ENCODE peak calls at places on chromosome 20, in seven cellular contexts. D is BE2C, I is IMR-90, R is cardiac muscle cell, H is brain microvascular endothelial cell, C is Panc1, X is fibroblast of villous mesenchyme. B is an unnamed sample.

GRCh38 chr20:20477444-20478041 is 109.6 kb downstream of the INSM1 start:
- DNase-seq in D (no peak), I (no peak), R (no peak), H (no peak), C (no peak), X (no peak), B (no peak)

GRCh38 chr20:36744764-36745191 is 1.1 kb downstream of the NDRG3 start:
- DNase-seq in D (peak), I (peak), R (peak), H (peak), C (no peak), X (no peak), B (peak)

GRCh38 chr20:16803965-16804792 is 56.0 kb downstream of the OTOR start:
- DNase-seq in D (peak), I (peak), R (peak), H (peak), C (no peak), X (peak), B (peak)

GRCh38 chr20:47810116-47810672 is 24.9 kb upstream of the SULF2 start:
- DNase-seq in D (no peak), I (no peak), R (peak), H (no peak), C (no peak), X (no peak), B (no peak)

GRCh38 chr20:31707994-31708744 is 14.5 kb downstream of the BCL2L1 start:
- DNase-seq in D (no peak), I (no peak), R (no peak), H (no peak), C (no peak), X (no peak), B (no peak)

GRCh38 chr20:54324041-54324440 is 116.2 kb downstream of the PFDN4 start:
- DNase-seq in D (no peak), I (no peak), R (no peak), H (no peak), C (no peak), X (no peak), B (no peak)

GRCh38 chr20:14446446-14446845 is 109.0 kb upstream of the FLRT3 start:
- DNase-seq in D (no peak), I (peak), R (no peak), H (no peak), C (no peak), X (no peak), B (no peak)

GRCh38 chr20:43736588-43737091 is 9.8 kb upstream of the GTSF1L start:
- DNase-seq in D (no peak), I (peak), R (no peak), H (no peak), C (no peak), X (no peak), B (no peak)

GRCh38 chr20:44166477-44166876 is 20.5 kb downstream of the JPH2 start:
- DNase-seq in D (no peak), I (peak), R (peak), H (no peak), C (no peak), X (peak), B (peak)

GRCh38 chr20:12970372-12970821 is 38.4 kb upstream of the SPTLC3 start:
- DNase-seq in D (no peak), I (peak), R (peak), H (peak), C (peak), X (peak), B (peak)

GRCh38 chr20:7772376-7772775 is 167.9 kb downstream of the HAO1 start:
- DNase-seq in D (no peak), I (peak), R (no peak), H (peak), C (no peak), X (peak), B (peak)

GRCh38 chr20:12252793-12253192 is 335.1 kb downstream of the BTBD3 start:
- DNase-seq in D (no peak), I (peak), R (no peak), H (peak), C (no peak), X (peak), B (no peak)

GRCh38 chr20:31705598-31706597 is 16.8 kb downstream of the BCL2L1 start:
- DNase-seq in D (no peak), I (no peak), R (no peak), H (no peak), C (no peak), X (no peak), B (no peak)

GRCh38 chr20:51945177-51945576 is 142.9 kb upstream of the SALL4 start:
- DNase-seq in D (no peak), I (no peak), R (no peak), H (no peak), C (no peak), X (no peak), B (no peak)

GRCh38 chr20:3749087-3749688 is 16.7 kb downstream of the HSPA12B start:
- DNase-seq in D (no peak), I (no peak), R (no peak), H (no peak), C (no peak), X (no peak), B (no peak)

GRCh38 chr20:41268402-41268801 is 49.1 kb downstream of the ZHX3 start:
- DNase-seq in D (no peak), I (no peak), R (no peak), H (no peak), C (no peak), X (no peak), B (no peak)

GRCh38 chr20:53130819-53131218 is 158.7 kb downstream of the TSHZ2 start:
- DNase-seq in D (no peak), I (no peak), R (no peak), H (no peak), C (no peak), X (no peak), B (no peak)

GRCh38 chr20:25294459-25295385 is 46.8 kb downstream of the PYGB start:
- DNase-seq in D (peak), I (peak), R (peak), H (peak), C (no peak), X (peak), B (peak)

GRCh38 chr20:25339608-25340007 is 51.0 kb downstream of the ABHD12 start:
- DNase-seq in D (no peak), I (no peak), R (no peak), H (no peak), C (no peak), X (no peak), B (no peak)

GRCh38 chr20:61056627-61057312 is 195.3 kb upstream of the CDH4 start:
- DNase-seq in D (no peak), I (no peak), R (no peak), H (no peak), C (no peak), X (no peak), B (no peak)

GRCh38 chr20:32004963-32005362 is 5.3 kb upstream of the CCM2L start:
- DNase-seq in D (no peak), I (peak), R (no peak), H (no peak), C (no peak), X (peak), B (peak)

GRCh38 chr20:44030394-44030793 is 115.7 kb downstream of the TOX2 start:
- DNase-seq in D (no peak), I (no peak), R (no peak), H (no peak), C (no peak), X (no peak), B (no peak)

GRCh38 chr20:44354979-44355502 is 458 bp upstream of the HNF4A start:
- DNase-seq in D (no peak), I (no peak), R (no peak), H (no peak), C (no peak), X (no peak), B (no peak)

GRCh38 chr20:23419995-23420901 is 1.0 kb downstream of the NAPB start:
- DNase-seq in D (peak), I (peak), R (peak), H (peak), C (no peak), X (peak), B (peak)

GRCh38 chr20:5002077-5002413 is 735 bp upstream of the SLC23A2 start:
- DNase-seq in D (peak), I (no peak), R (peak), H (no peak), C (no peak), X (no peak), B (no peak)

GRCh38 chr20:4998160-4998651 is 3.1 kb downstream of the SLC23A2 start:
- DNase-seq in D (no peak), I (no peak), R (no peak), H (no peak), C (no peak), X (no peak), B (no peak)

GRCh38 chr20:5000263-5001173 is 792 bp downstream of the SLC23A2 start:
- DNase-seq in D (peak), I (peak), R (peak), H (no peak), C (no peak), X (peak), B (no peak)

GRCh38 chr20:5001174-5002076 is at the start of gene SLC23A2:
- DNase-seq in D (peak), I (no peak), R (peak), H (no peak), C (no peak), X (no peak), B (no peak)

DNA sequence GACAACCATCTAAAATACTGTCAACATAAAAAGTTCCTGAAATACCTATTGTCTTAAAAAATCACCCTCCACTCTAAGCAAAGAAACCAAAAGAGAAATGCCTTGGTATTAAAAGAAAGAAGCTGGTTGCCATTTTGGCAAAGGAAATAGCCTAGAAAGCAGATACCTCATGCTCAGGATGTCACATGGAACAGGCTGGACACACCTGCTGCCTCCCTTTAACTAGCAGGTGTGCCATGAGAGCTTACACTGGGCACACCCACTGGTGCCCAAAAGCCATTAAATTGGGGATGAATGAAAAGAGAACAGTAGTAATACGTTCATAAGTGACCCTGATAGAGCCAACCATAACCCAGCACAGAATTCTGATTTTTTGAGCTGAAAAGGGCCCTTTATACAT is 1.5 kb downstream of the SLC23A2 start:
- DNase-seq in D (no peak), I (no peak), R (no peak), H (no peak), C (no peak), X (no peak), B (no peak)
- H3K4me3 ChIP-seq in D (peak), I (peak), R (no peak), H (peak), C (peak), X (peak), B (peak)

DNA sequence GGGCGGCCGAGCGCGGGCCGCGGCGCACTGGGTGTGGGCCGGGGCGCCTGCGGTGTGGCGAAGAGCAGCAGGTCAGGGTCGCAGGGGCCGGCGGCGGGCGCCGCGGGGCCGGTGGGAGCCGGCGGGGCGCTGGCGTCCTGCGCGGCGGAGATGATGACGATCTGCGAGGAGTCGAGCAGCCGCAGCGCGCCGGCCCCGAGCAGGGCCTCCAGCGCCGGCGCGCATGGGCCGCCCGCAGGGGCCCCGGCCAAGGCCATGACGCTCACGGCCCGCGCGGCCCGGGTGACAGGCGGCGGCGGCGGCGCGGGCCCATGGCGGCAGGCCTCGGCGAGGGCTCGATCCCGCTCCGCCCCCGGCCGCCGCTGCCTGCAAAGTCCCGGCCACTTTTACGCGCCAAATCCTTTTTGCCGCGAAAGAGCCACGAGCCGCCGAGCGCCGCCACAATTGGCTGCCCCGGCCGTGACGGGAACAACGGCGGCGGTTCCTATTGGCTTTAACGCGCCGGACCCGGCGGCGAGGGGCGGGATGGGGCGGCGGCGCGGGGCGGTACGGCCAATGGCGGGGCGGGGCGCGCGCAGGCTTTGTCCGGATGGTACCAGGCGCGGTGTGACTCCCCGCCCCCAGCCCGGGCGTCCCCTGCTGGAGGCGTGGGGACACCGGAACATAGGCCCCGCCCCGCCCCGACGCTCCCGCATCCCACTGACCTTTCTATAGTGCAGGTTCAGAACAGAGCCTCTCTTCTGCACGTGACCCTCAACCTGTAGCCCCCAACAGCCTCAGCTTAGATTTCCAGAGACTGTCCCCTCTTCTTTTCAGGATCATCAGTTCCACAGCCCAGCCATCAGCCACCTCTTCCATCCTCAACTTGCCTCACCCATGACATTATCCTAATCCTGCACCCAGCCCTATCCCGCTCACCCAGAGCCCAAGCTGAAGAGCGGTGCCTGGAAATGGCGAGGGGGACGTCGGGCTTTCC is at the start of gene E2F1:
- DNase-seq in D (peak), I (peak), R (peak), H (peak), C (peak), X (peak), B (peak)
- TF ChIP-seq CTCF in D (peak), I (peak), R (peak), H (peak), C (no peak), X (peak), B (no peak)

GRCh38 chr20:46030290-46031013 is 1.4 kb downstream of the SLC12A5 start:
- DNase-seq in D (no peak), I (no peak), R (no peak), H (no peak), C (no peak), X (no peak), B (no peak)
- H3K4me3 ChIP-seq in D (peak), I (no peak), R (no peak), H (no peak), C (no peak), X (no peak), B (no peak)

DNA sequence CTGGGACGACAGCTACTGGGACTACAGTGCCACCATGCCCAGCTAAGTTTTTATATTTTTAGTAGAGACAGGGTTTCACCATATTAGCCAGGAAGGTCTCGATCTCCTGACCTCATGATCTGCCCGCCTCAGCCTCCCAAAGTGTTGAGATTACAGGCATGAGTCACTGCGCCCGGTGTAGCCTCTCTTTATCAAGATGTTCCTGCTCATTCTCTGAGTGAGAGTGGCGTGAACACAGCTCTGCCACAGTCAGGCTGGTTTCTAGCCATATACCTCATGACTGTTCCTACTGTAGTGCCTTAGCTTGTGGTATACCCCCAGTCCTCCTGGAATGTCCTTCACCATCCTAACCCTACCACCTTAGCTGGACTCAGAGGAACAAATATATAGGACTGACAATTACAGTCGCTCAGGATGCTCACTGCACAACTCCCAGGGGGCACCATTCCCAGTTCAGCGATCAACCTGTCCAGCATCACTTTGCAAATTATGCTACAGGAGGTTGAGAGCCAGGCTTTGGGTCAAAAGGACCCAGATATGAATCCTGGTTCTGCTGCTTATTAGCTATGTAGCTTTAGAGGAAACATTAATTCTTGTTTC is 86.3 kb downstream of the CHMP4B start:
- DNase-seq in D (peak), I (no peak), R (no peak), H (no peak), C (no peak), X (peak), B (no peak)
- TF ChIP-seq CTCF in D (peak), I (no peak), R (no peak), H (no peak), C (no peak), X (peak), B (peak)

DNA sequence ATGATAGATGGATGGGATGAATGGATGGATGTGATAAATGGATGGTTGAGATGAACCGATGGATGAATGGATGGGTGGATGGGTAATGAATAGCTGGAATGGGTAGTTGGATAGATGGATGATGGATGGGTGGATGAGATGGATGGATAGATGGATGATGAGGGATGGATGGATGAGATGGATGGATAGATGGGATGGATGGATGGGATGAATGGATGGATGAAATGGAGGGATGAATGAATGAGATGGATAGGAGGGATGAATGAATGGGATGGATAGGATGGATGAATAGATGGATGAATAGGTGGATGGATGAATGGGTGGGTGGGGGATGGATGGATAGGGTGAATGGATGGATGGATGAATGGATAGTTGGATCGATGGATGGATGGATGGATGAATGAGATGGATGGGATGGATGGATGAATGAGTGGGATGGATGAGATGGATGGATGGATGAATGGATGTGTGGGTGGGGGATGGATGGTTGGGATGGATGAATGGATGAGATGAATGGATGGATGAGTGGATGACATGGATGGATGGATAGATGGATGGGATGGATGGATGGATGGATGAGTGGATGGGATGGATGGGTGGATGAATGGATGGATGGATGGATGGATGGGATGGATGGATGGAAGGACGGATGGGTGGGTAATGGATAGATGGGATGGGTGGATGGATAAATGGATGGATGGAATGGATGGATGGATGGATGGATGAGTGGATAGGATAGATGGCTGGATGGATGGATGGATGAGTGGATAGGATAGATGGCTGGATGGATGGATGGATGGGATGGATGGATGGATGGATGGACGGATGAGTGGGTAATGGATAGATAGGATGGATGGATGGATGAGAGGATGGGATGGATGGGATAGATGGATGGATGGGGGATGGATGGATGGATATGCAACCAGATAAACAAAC is 51.4 kb upstream of the PTGIS start:
- DNase-seq in D (no peak), I (no peak), R (no peak), H (no peak), C (no peak), X (no peak), B (no peak)
- H3K4me3 ChIP-seq in D (no peak), I (no peak), R (no peak), H (no peak), C (no peak), X (no peak), B (no peak)

DNA sequence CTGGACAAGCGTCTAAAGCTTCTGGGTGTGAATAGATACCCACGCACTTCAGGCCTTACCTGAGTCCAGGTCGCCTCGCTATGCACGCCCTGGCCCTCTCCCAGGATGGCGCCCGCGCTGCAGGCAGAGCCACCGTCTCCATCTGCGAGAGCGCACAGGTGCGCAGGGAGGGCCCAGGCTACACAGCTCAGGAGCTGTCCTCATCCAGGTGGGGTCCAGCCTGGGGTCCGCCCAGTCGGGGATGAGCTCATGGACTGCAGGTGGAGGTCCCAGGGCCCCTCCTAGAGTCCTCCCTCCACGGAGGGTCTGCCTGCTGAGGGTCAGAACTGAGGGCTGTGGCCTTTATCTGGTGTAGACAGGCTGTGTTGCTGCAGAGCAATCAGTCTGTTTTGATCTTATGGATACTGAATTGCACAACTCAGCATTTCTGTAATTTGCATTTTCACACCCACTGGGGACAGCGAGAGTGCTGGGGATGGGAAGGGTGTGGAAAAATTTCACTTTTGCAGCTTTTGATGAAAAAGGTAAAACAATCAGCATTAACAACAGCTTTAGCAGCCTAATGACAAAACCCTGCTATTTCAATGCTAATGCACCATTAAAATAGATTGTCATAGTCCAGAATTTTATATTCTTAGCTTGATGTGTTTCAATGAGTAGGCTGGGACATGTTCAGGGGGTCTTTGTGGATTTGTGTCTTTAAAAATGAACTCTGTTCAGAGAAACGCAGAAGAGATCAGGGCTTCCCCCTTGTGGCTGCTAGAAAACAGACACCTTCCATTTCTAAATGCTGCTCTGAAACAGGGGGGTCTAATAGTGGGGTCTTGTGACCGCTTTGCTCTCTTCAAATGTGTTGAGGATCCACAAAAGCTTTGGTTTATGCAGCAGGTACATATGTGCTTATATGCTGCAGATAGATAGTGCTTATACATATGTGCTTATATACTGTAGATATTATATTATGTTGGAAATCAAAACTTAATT is 77.8 kb upstream of the PHACTR3 start:
- DNase-seq in D (no peak), I (no peak), R (peak), H (no peak), C (no peak), X (no peak), B (peak)
- TF ChIP-seq CTCF in D (peak), I (peak), R (peak), H (peak), C (peak), X (peak), B (peak)